ENCODE peak calls at places on chromosomes 6 and 20, in four cellular contexts. Q is stimulated activated CD8-positive, alpha-beta memory T cell treated with anti-CD3 and anti-CD28 coated beads, Interleukin-2, amount 100 ng/mL, for 48 hours; H is kidney epithelial cell; B is NCI-H1092 treated with DMSO at 0.1 percent for 48 hours. G is an unnamed sample.

GRCh38 chr20:6152777-6153176 is 29.9 kb upstream of the FERMT1 start:
- DNase-seq in B (no peak), H (no peak), Q (no peak), G (no peak)

GRCh38 chr6:134525190-134525868 is 207.4 kb upstream of the SGK1 start:
- DNase-seq in Q (no peak), H (no peak), B (no peak), G (no peak)

GRCh38 chr6:80158478-80158989 is 52.1 kb downstream of the BCKDHB start:
- DNase-seq in H (no peak), B (no peak), Q (no peak), G (no peak)

GRCh38 chr6:32204268-32204715 is 11.8 kb upstream of the GPSM3 start:
- DNase-seq in Q (no peak), B (no peak), H (no peak), G (no peak)

GRCh38 chr6:41457303-41457670 is 88.9 kb upstream of the FOXP4 start:
- DNase-seq in B (no peak), H (no peak), Q (no peak), G (no peak)

GRCh38 chr6:74939309-74939708 is 266.5 kb downstream of the COL12A1 start:
- DNase-seq in H (no peak), Q (no peak), B (no peak), G (no peak)

GRCh38 chr6:159594750-159595117 is 98.3 kb downstream of the SOD2 start:
- DNase-seq in H (no peak), B (no peak), Q (no peak), G (peak)

GRCh38 chr20:40511478-40511877 is 177.6 kb downstream of the MAFB start:
- DNase-seq in B (no peak), H (no peak), Q (no peak), G (no peak)

GRCh38 chr6:79797912-79798311 is 149.4 kb downstream of the ELOVL4 start:
- DNase-seq in H (no peak), Q (no peak), B (peak), G (no peak)